ENCODE peak calls at places on chromosomes 1 and 21, in four cellular contexts. One of them, this sample, is unnamed. For H3K27me3, the result is how much of the 10 kb centered on the place peaks cover.

GRCh38 chr1:23930861-23931471 is 17.8 kb upstream of the CNR2 start:
- DNase-seq in K562: no peak
- DNase-seq in adrenal gland: no peak
- DNase-seq in IMR-90: peak
- DNase-seq in this sample: no peak

GRCh38 chr1:83751602-83752001 is 247.3 kb downstream of the TTLL7 start:
- DNase-seq in K562: no peak
- DNase-seq in adrenal gland: no peak
- DNase-seq in IMR-90: no peak
- DNase-seq in this sample: no peak

GRCh38 chr1:31042656-31043055 is 22.9 kb downstream of the PUM1 start:
- DNase-seq in K562: no peak
- DNase-seq in adrenal gland: no peak
- DNase-seq in IMR-90: no peak
- DNase-seq in this sample: no peak

GRCh38 chr1:2860476-2861142 is 59.1 kb upstream of the TTC34 start:
- DNase-seq in K562: no peak
- DNase-seq in adrenal gland: no peak
- DNase-seq in IMR-90: no peak
- DNase-seq in this sample: no peak

GRCh38 chr1:5908461-5909375 is 83.5 kb downstream of the NPHP4 start:
- DNase-seq in K562: no peak
- DNase-seq in adrenal gland: no peak
- DNase-seq in IMR-90: no peak
- DNase-seq in this sample: no peak

GRCh38 chr1:241857131-241857530 is 9.1 kb downstream of the EXO1 start:
- DNase-seq in K562: no peak
- DNase-seq in adrenal gland: no peak
- DNase-seq in IMR-90: no peak
- DNase-seq in this sample: no peak

GRCh38 chr1:67632811-67633478 is 52.1 kb upstream of the GADD45A start:
- DNase-seq in K562: no peak
- DNase-seq in adrenal gland: no peak
- DNase-seq in IMR-90: no peak
- DNase-seq in this sample: no peak

GRCh38 chr21:46455575-46456385 is 2.9 kb upstream of the DIP2A start:
- DNase-seq in K562: peak
- DNase-seq in adrenal gland: peak
- DNase-seq in IMR-90: peak
- DNase-seq in this sample: no peak

GRCh38 chr1:187920976-187921375 is 1092.2 kb downstream of the PLA2G4A start:
- DNase-seq in K562: no peak
- DNase-seq in adrenal gland: no peak
- DNase-seq in IMR-90: no peak
- DNase-seq in this sample: no peak

GRCh38 chr21:37915941-37916794 is at the start of gene KCNJ6:
- DNase-seq in K562: peak
- DNase-seq in adrenal gland: peak
- DNase-seq in IMR-90: peak
- DNase-seq in this sample: peak

GRCh38 chr1:212479188-212479587 is 46.5 kb downstream of the NENF start:
- DNase-seq in K562: no peak
- DNase-seq in adrenal gland: no peak
- DNase-seq in IMR-90: no peak
- DNase-seq in this sample: no peak

GRCh38 chr21:44574457-44575306 is 1.2 kb downstream of the KRTAP10-4 start:
- DNase-seq in K562: no peak
- DNase-seq in adrenal gland: no peak
- DNase-seq in IMR-90: no peak
- DNase-seq in this sample: no peak

GRCh38 chr1:116769561-116769977 is 15.3 kb downstream of the CD2 start:
- DNase-seq in K562: no peak
- DNase-seq in adrenal gland: no peak
- DNase-seq in IMR-90: no peak
- DNase-seq in this sample: no peak

GRCh38 chr1:25257176-25257575 is 9.9 kb upstream of the RSRP1 start:
- DNase-seq in K562: no peak
- DNase-seq in adrenal gland: no peak
- DNase-seq in IMR-90: peak
- DNase-seq in this sample: no peak

GRCh38 chr21:16891821-16892220 is 621.0 kb upstream of the CXADR start:
- DNase-seq in K562: no peak
- DNase-seq in adrenal gland: peak
- DNase-seq in IMR-90: peak
- DNase-seq in this sample: no peak

GRCh38 chr1:91836307-91837056 is 49.5 kb downstream of the TGFBR3 start:
- DNase-seq in K562: no peak
- DNase-seq in adrenal gland: no peak
- DNase-seq in IMR-90: no peak
- DNase-seq in this sample: no peak

GRCh38 chr21:45320991-45321656 is 33.4 kb upstream of the POFUT2 start:
- DNase-seq in K562: no peak
- DNase-seq in adrenal gland: no peak
- DNase-seq in IMR-90: no peak
- DNase-seq in this sample: no peak

GRCh38 chr1:37940299-37940947 is 6.4 kb downstream of the INPP5B start:
- DNase-seq in K562: no peak
- DNase-seq in adrenal gland: no peak
- DNase-seq in IMR-90: no peak
- DNase-seq in this sample: peak

GRCh38 chr1:24966724-24967346 is 36.8 kb upstream of the RUNX3 start:
- DNase-seq in K562: peak
- DNase-seq in adrenal gland: peak
- DNase-seq in IMR-90: peak
- DNase-seq in this sample: no peak

GRCh38 chr21:37220433-37220980 is 46.6 kb downstream of the VPS26C start:
- DNase-seq in K562: no peak
- DNase-seq in adrenal gland: no peak
- DNase-seq in IMR-90: peak
- DNase-seq in this sample: peak

GRCh38 chr1:211648336-211648735 is 27.1 kb downstream of the NEK2 start:
- DNase-seq in K562: no peak
- DNase-seq in adrenal gland: peak
- DNase-seq in IMR-90: peak
- DNase-seq in this sample: peak

GRCh38 chr1:6285356-6285755 is 24.5 kb upstream of the GPR153 start:
- DNase-seq in K562: no peak
- DNase-seq in adrenal gland: no peak
- DNase-seq in IMR-90: no peak
- DNase-seq in this sample: no peak

GRCh38 chr1:23163395-23163794 is 5.3 kb downstream of the LUZP1 start:
- DNase-seq in K562: no peak
- DNase-seq in adrenal gland: no peak
- DNase-seq in IMR-90: no peak
- DNase-seq in this sample: no peak

GRCh38 chr1:12601690-12602632 is 16.0 kb downstream of the DHRS3 start:
- DNase-seq in K562: peak
- DNase-seq in adrenal gland: peak
- DNase-seq in IMR-90: peak
- DNase-seq in this sample: no peak

GRCh38 chr21:26708223-26708800 is 135.2 kb upstream of the CYYR1 start:
- DNase-seq in K562: no peak
- DNase-seq in adrenal gland: no peak
- DNase-seq in IMR-90: no peak
- DNase-seq in this sample: no peak

GRCh38 chr1:83845437-83846071 is 153.4 kb downstream of the TTLL7 start:
- DNase-seq in K562: no peak
- DNase-seq in adrenal gland: peak
- DNase-seq in IMR-90: no peak
- DNase-seq in this sample: no peak

GRCh38 chr1:58465176-58465575 is 81.3 kb downstream of the OMA1 start:
- DNase-seq in K562: no peak
- DNase-seq in adrenal gland: no peak
- DNase-seq in IMR-90: no peak
- DNase-seq in this sample: no peak

GRCh38 chr1:84862810-84863251 is 30.2 kb downstream of the LPAR3 start:
- DNase-seq in K562: no peak
- DNase-seq in adrenal gland: no peak
- DNase-seq in IMR-90: no peak
- DNase-seq in this sample: no peak

GRCh38 chr1:23478896-23479790 is 4.8 kb downstream of the ASAP3 start:
- DNase-seq in K562: peak
- DNase-seq in adrenal gland: peak
- DNase-seq in IMR-90: peak
- DNase-seq in this sample: peak

GRCh38 chr21:21188513-21189188 is 190.4 kb downstream of the NCAM2 start:
- DNase-seq in K562: no peak
- DNase-seq in adrenal gland: no peak
- DNase-seq in IMR-90: no peak
- DNase-seq in this sample: no peak

GRCh38 chr1:3837200-3837599 is 19.8 kb downstream of the CEP104 start:
- DNase-seq in K562: no peak
- DNase-seq in adrenal gland: no peak
- DNase-seq in IMR-90: no peak
- DNase-seq in this sample: no peak

GRCh38 chr1:8460784-8461183 is 142.9 kb downstream of the SLC45A1 start:
- DNase-seq in K562: no peak
- DNase-seq in adrenal gland: no peak
- DNase-seq in IMR-90: no peak
- DNase-seq in this sample: no peak

GRCh38 chr1:21604208-21604957 is 64.8 kb downstream of the RAP1GAP start:
- DNase-seq in K562: no peak
- DNase-seq in adrenal gland: no peak
- DNase-seq in IMR-90: peak
- DNase-seq in this sample: no peak

GRCh38 chr1:21599402-21599801 is 69.8 kb downstream of the RAP1GAP start:
- DNase-seq in K562: no peak
- DNase-seq in adrenal gland: no peak
- DNase-seq in IMR-90: no peak
- DNase-seq in this sample: no peak

GRCh38 chr1:21603177-21604138 is 65.7 kb downstream of the RAP1GAP start:
- DNase-seq in K562: no peak
- DNase-seq in adrenal gland: no peak
- DNase-seq in IMR-90: no peak
- DNase-seq in this sample: no peak

GRCh38 chr1:21598904-21599303 is 70.3 kb downstream of the RAP1GAP start:
- DNase-seq in K562: no peak
- DNase-seq in adrenal gland: no peak
- DNase-seq in IMR-90: no peak
- DNase-seq in this sample: no peak

DNA sequence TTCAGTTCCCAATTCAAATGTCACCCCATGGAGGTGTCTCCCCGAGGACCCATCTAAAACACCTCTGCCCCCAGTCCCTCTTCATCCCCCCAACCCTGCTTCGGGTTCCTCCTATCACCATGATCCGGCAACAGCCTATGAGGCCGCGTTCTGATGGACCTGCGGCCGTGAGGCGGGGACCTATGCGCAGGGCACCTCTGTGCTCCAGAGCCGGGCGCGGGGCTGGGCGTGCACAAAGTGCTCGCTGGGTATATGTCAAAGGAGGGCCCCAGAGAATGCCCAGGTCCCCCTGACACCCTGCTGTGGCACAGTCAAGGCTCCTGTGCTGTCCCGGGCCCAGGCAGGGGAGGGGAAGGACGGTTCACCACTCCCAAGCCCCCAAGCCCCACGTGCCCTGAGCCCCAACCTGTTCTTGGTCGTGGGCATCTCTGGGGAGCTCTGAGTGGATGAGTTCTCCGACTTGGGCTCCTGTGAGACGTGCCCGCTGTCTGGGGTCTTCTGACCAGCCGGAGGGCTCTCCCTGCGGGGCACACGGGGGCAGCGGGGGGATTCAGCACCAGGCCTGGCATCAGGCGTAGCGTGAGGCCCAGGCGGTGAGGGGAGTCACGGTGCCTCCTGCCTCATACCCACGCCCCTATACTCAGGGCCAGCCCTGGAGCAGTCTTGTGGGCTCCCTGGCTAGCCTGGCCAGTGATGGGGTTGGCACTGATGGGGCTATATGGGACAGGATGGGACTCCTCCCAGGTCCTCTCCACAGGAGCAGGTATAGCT is 67.7 kb downstream of the RAP1GAP start:
- DNase-seq in K562: no peak
- DNase-seq in adrenal gland: no peak
- DNase-seq in IMR-90: no peak
- DNase-seq in this sample: no peak
- H3K27me3 ChIP-seq in K562: under half
- H3K27me3 ChIP-seq in adrenal gland: under half
- H3K27me3 ChIP-seq in IMR-90: under half
- H3K27me3 ChIP-seq in this sample: under half

GRCh38 chr1:245589221-245589620 is 434.4 kb downstream of the KIF26B start:
- DNase-seq in K562: no peak
- DNase-seq in adrenal gland: no peak
- DNase-seq in IMR-90: no peak
- DNase-seq in this sample: no peak
- TF ChIP-seq POLR2A in K562: no peak
- TF ChIP-seq POLR2A in adrenal gland: no peak
- TF ChIP-seq POLR2A in IMR-90: no peak
- TF ChIP-seq POLR2A in this sample: no peak

GRCh38 chr1:90724361-90724760 is 7.3 kb upstream of the BARHL2 start:
- DNase-seq in K562: no peak
- DNase-seq in adrenal gland: no peak
- DNase-seq in IMR-90: no peak
- DNase-seq in this sample: no peak

GRCh38 chr1:90724926-90725325 is 7.8 kb upstream of the BARHL2 start:
- DNase-seq in K562: no peak
- DNase-seq in adrenal gland: no peak
- DNase-seq in IMR-90: no peak
- DNase-seq in this sample: no peak

GRCh38 chr1:90725961-90726715 is 9.0 kb upstream of the BARHL2 start:
- DNase-seq in K562: no peak
- DNase-seq in adrenal gland: no peak
- DNase-seq in IMR-90: peak
- DNase-seq in this sample: no peak

GRCh38 chr1:90726716-90727480 is 9.8 kb upstream of the BARHL2 start:
- DNase-seq in K562: no peak
- DNase-seq in adrenal gland: no peak
- DNase-seq in IMR-90: no peak
- DNase-seq in this sample: no peak

DNA sequence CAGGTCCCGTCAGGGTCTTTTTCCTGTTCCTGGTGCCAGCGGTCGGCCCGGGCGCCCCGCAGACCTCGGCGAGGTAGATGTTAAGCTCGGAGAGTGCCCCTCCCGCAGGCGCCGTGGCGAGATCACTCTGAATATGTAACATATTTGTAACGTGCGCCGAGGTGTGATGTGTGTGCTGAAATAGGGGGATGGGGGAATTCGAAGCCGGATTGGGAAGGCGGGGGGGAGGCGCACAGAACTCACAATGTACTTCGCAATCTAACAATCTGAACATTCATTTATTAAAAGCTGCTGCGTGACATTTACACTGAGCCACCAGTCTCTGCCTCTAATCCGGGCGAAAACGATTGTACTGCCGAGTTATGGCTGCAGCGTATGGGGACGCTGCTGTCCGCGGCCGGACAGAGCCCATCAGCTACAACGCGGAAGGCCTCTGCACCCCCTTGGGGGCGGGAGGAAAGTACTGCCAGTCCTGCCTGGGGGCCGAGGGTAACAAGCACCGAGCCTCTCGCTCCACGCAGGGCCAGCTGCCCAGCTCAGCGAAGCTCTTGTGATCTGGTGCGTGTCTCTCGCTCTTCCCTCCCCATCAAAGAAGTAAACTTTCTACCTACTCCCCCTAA is 8.3 kb upstream of the BARHL2 start:
- DNase-seq in K562: no peak
- DNase-seq in adrenal gland: no peak
- DNase-seq in IMR-90: no peak
- DNase-seq in this sample: no peak
- H3K27me3 ChIP-seq in K562: under half
- H3K27me3 ChIP-seq in adrenal gland: half or more
- H3K27me3 ChIP-seq in IMR-90: half or more
- H3K27me3 ChIP-seq in this sample: half or more

GRCh38 chr1:181089777-181090505 is 1.4 kb downstream of the IER5 start:
- DNase-seq in K562: peak
- DNase-seq in adrenal gland: peak
- DNase-seq in IMR-90: peak
- DNase-seq in this sample: peak
- TF ChIP-seq POLR2A in K562: peak
- TF ChIP-seq POLR2A in adrenal gland: peak
- TF ChIP-seq POLR2A in IMR-90: peak
- TF ChIP-seq POLR2A in this sample: no peak